ENCODE peak calls at places on chromosomes 13 and 19, in ten cellular contexts. M, Z, O, A, Q, N, I, F, K and U are unnamed samples.

GRCh38 chr19:19562665-19563347 is 24.7 kb downstream of the CILP2 start:
- DNase-seq in I (no peak), N (no peak), Q (peak), F (no peak), O (no peak), Z (no peak), K (no peak), M (no peak), A (no peak), U (no peak)

GRCh38 chr19:13613447-13613846 is 107.2 kb upstream of the CACNA1A start:
- DNase-seq in I (no peak), A (no peak), F (no peak), Z (no peak), M (no peak), Q (no peak), O (no peak), K (no peak), N (no peak), U (no peak)

GRCh38 chr19:4130635-4131438 is 6.9 kb upstream of the MAP2K2 start:
- DNase-seq in M (peak), K (no peak), A (no peak), F (no peak), N (peak), Q (no peak), Z (peak), O (peak), I (no peak), U (no peak)

GRCh38 chr19:39582891-39583625 is 19.3 kb upstream of the LGALS13 start:
- DNase-seq in F (no peak), Z (no peak), A (no peak), O (no peak), K (no peak), M (no peak), N (no peak), Q (no peak), I (no peak), U (no peak)

GRCh38 chr13:43153436-43154082 is 130.2 kb downstream of the DNAJC15 start:
- DNase-seq in M (peak), K (no peak), I (no peak), Q (no peak), F (peak), Z (peak), O (peak), N (peak), A (no peak), U (no peak)

GRCh38 chr19:35752746-35753350 is 4.0 kb downstream of the HSPB6 start:
- DNase-seq in N (no peak), I (no peak), A (peak), Q (no peak), M (no peak), K (no peak), Z (no peak), O (peak), F (no peak), U (no peak)

GRCh38 chr19:29308977-29309520 is 96.1 kb upstream of the UQCRFS1 start:
- DNase-seq in A (no peak), N (no peak), O (no peak), F (no peak), I (no peak), K (no peak), Q (peak), Z (no peak), M (no peak), U (no peak)

GRCh38 chr19:48954011-48954594 is 572 bp upstream of the BAX start:
- DNase-seq in O (no peak), F (no peak), Z (no peak), A (no peak), K (no peak), Q (no peak), I (no peak), M (no peak), N (no peak), U (no peak)

GRCh38 chr13:61358599-61358998 is 57.0 kb downstream of the PCDH20 start:
- DNase-seq in Q (no peak), I (no peak), O (no peak), A (no peak), F (no peak), M (no peak), K (no peak), N (no peak), Z (no peak), U (no peak)

GRCh38 chr19:45547965-45548609 is 36.5 kb downstream of the OPA3 start:
- DNase-seq in Q (no peak), Z (peak), F (peak), K (no peak), O (peak), M (peak), A (no peak), N (peak), I (peak), U (no peak)

GRCh38 chr19:35539850-35540249 is 5.6 kb upstream of the TMEM147 start:
- DNase-seq in F (no peak), Z (no peak), Q (no peak), O (no peak), A (no peak), K (no peak), I (no peak), M (no peak), N (no peak), U (no peak)

GRCh38 chr13:43232866-43233265 is 209.5 kb downstream of the DNAJC15 start:
- DNase-seq in O (peak), Z (peak), K (no peak), N (peak), Q (no peak), F (peak), I (no peak), M (peak), A (no peak), U (no peak)

GRCh38 chr19:40217027-40217810 is 965 bp downstream of the TTC9B start:
- DNase-seq in Z (peak), I (no peak), Q (peak), O (no peak), K (peak), A (no peak), F (no peak), M (peak), N (no peak), U (no peak)

GRCh38 chr13:25738342-25738771 is 313.5 kb downstream of the SHISA2 start:
- DNase-seq in K (peak), N (no peak), M (peak), O (peak), Q (no peak), I (no peak), Z (no peak), A (no peak), F (no peak), U (no peak)

GRCh38 chr13:24693862-24694471 is 13.8 kb downstream of the ATP12A start:
- DNase-seq in N (peak), F (no peak), K (peak), Q (peak), A (no peak), M (peak), Z (peak), O (peak), I (no peak), U (no peak)

GRCh38 chr19:38213911-38214625 is 10.0 kb downstream of the DPF1 start:
- DNase-seq in M (peak), F (peak), O (peak), I (no peak), Z (peak), K (no peak), Q (peak), N (peak), A (no peak), U (no peak)

GRCh38 chr13:92473736-92474465 is 752.7 kb upstream of the GPC6 start:
- DNase-seq in I (no peak), F (no peak), M (no peak), Q (no peak), A (no peak), Z (no peak), O (no peak), K (no peak), N (no peak), U (no peak)

GRCh38 chr19:2478324-2478755 is 2.4 kb downstream of the GADD45B start:
- DNase-seq in I (peak), A (peak), Q (peak), M (peak), Z (peak), N (peak), O (peak), F (no peak), K (peak), U (peak)

GRCh38 chr13:52136763-52137162 is 7.9 kb upstream of the NEK5 start:
- DNase-seq in Q (no peak), I (no peak), M (no peak), N (no peak), A (no peak), O (no peak), K (no peak), F (no peak), Z (no peak), U (no peak)

GRCh38 chr13:110455941-110456340 is 105.6 kb downstream of the RAB20 start:
- DNase-seq in N (peak), Q (peak), K (peak), A (peak), M (peak), Z (peak), I (no peak), O (peak), F (no peak), U (peak)

GRCh38 chr19:13208131-13208963 is 58.1 kb downstream of the IER2 start:
- DNase-seq in K (peak), O (peak), Z (no peak), N (peak), I (peak), M (no peak), Q (no peak), A (peak), F (peak), U (peak)

GRCh38 chr13:50512602-50513527 is 330.6 kb downstream of the DLEU7 start:
- DNase-seq in Z (peak), Q (no peak), N (peak), K (peak), M (no peak), I (no peak), A (peak), O (peak), F (no peak), U (no peak)

GRCh38 chr13:107994137-107994536 is 221.2 kb downstream of the LIG4 start:
- DNase-seq in M (no peak), Q (no peak), Z (no peak), N (no peak), O (no peak), F (no peak), A (no peak), K (no peak), I (no peak), U (no peak)

GRCh38 chr19:17654993-17655392 is 33.2 kb downstream of the UNC13A start:
- DNase-seq in A (no peak), N (no peak), K (no peak), M (no peak), I (no peak), Z (peak), Q (peak), O (no peak), F (no peak), U (no peak)

GRCh38 chr19:45607071-45608029 is 5.3 kb upstream of the GPR4 start:
- DNase-seq in Q (peak), M (peak), N (peak), I (peak), F (no peak), A (peak), O (peak), Z (peak), K (peak), U (peak)

GRCh38 chr19:46426035-46426505 is 2.7 kb downstream of the PNMA8C start:
- DNase-seq in F (no peak), K (no peak), N (no peak), M (no peak), A (no peak), O (no peak), I (no peak), Z (no peak), Q (no peak), U (no peak)

GRCh38 chr19:8476524-8476923 is 25.9 kb downstream of the PRAM1 start:
- DNase-seq in I (no peak), Z (no peak), M (no peak), Q (no peak), N (no peak), A (no peak), O (no peak), K (no peak), F (no peak), U (no peak)

DNA sequence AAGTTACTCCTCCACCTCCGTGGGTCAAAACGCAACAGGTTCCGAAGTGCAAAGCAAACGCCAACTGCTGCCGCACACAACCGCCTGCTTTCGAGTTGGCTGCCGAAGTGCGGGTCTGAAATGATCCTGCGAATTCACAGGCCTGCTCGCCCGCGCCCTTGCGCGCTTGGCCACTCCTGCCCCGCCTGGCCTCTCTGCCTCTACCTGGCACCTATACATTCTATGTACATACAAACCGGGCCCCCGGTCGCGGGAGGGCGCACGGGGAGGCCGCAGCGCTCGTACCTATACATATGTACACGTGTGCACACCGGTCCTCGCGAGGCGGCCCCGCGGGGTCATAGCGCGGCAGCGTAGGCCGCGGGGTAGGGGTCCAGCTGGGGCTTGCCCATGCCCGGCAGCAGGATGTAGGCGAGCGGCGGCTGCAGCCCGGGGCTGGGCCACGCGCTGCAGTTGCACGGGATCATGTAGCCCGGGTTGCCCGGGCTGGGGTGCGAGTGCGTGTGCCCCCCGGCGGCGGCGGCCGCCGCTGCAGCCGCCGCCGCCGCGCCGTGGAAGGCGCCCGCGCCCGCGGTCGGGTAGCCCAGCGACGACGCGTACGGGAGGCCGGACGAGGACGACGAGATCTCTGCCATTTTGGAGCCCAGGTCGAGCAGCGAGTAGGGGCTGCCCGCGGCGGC is 1.3 kb downstream of the SOX21 start:
- DNase-seq in M (no peak), F (no peak), I (peak), A (no peak), O (no peak), Q (peak), N (no peak), K (no peak), Z (peak), U (no peak)
- TF ChIP-seq CTCF in M (no peak), F (peak), I (no peak), A (no peak), O (no peak), Q (peak), N (peak), K (no peak), Z (peak), U (no peak)

GRCh38 chr13:28819046-28819747 is 942 bp upstream of the MTUS2 start:
- DNase-seq in Z (peak), O (peak), A (no peak), F (no peak), I (no peak), N (peak), Q (peak), K (no peak), M (peak), U (no peak)

GRCh38 chr13:28822161-28822560 is 2.0 kb downstream of the MTUS2 start:
- DNase-seq in F (no peak), N (no peak), A (no peak), M (no peak), I (no peak), K (no peak), Q (no peak), O (no peak), Z (no peak), U (no peak)

GRCh38 chr13:28820099-28821051 is at the start of gene MTUS2:
- DNase-seq in M (peak), Q (peak), K (no peak), N (no peak), F (no peak), A (no peak), I (no peak), Z (no peak), O (no peak), U (no peak)

GRCh38 chr13:28817204-28817603 is 2.9 kb upstream of the MTUS2 start:
- DNase-seq in Z (no peak), N (no peak), I (no peak), F (no peak), K (no peak), Q (peak), M (no peak), A (no peak), O (no peak), U (no peak)

GRCh38 chr13:28819748-28820098 is 416 bp upstream of the MTUS2 start:
- DNase-seq in I (no peak), Z (peak), Q (peak), O (peak), A (no peak), N (peak), F (no peak), M (no peak), K (peak), U (no peak)
- H3K4me3 ChIP-seq in I (peak), Z (no peak), Q (peak), O (no peak), A (peak), N (peak), F (no peak), M (no peak), K (peak), U (no peak)

DNA sequence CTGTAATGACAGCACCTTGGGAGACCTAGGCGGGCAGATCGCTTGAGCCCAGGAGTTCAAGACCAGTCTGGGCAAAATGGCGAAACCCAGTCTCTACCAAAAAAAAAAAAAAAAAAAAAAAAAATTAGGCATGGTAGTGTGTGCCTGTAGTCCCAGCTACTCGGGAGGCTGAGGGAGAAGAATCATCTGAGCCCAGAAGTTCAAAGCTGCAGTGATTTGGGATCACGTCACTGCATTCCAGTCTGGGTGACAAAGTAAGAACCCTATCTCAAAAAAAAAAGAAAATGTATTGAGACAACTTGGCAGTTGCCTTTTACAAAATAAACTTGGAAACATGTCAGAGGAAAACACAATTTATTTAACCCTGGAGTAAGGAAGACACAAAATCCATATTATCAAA is 26.8 kb downstream of the RBM26 start:
- DNase-seq in K (no peak), O (peak), I (no peak), M (no peak), F (no peak), Z (no peak), A (no peak), Q (no peak), N (no peak), U (no peak)
- TF ChIP-seq CTCF in K (no peak), O (no peak), I (no peak), M (no peak), F (no peak), Z (no peak), A (no peak), Q (no peak), N (no peak), U (no peak)

GRCh38 chr13:48188640-48189039 is 44.4 kb upstream of the ITM2B start:
- DNase-seq in Z (no peak), F (no peak), N (no peak), A (no peak), O (no peak), Q (peak), K (no peak), I (no peak), M (no peak), U (no peak)

GRCh38 chr13:48199404-48199991 is 33.5 kb upstream of the ITM2B start:
- DNase-seq in A (no peak), Z (no peak), Q (no peak), N (no peak), K (no peak), I (no peak), M (no peak), F (no peak), O (no peak), U (no peak)

GRCh38 chr13:48189122-48189521 is 43.9 kb upstream of the ITM2B start:
- DNase-seq in I (no peak), F (no peak), N (no peak), Z (no peak), O (no peak), A (no peak), Q (no peak), K (no peak), M (no peak), U (no peak)

GRCh38 chr13:48192536-48192935 is 40.5 kb upstream of the ITM2B start:
- DNase-seq in A (no peak), I (no peak), N (no peak), K (no peak), Q (peak), M (no peak), Z (no peak), O (no peak), F (no peak), U (no peak)

DNA sequence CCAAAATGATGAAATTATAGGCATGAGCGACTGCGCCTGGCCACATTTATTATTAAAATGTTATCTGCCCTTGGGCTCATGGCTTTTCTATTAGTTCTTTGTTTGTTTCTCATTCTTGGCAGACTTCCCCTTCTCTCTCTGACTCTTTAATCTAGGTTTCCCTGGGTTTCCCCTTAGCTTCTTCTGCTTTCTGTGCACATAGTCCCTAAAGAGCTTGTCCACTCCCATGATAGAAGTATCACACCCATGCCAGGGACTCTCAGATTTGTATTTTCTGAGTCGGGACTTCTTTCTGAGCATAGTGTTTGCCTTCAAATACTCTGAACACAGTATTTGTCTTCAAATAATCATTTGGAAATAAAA is 38.6 kb upstream of the ITM2B start:
- DNase-seq in Z (peak), F (no peak), N (no peak), O (peak), I (no peak), Q (no peak), A (no peak), M (peak), K (no peak), U (no peak)
- H3K4me3 ChIP-seq in Z (no peak), F (no peak), N (no peak), O (no peak), I (no peak), Q (no peak), A (no peak), M (no peak), K (no peak), U (no peak)

GRCh38 chr13:99610702-99611289 is 109.5 kb downstream of the TM9SF2 start:
- DNase-seq in Q (peak), F (no peak), I (no peak), N (no peak), Z (no peak), K (no peak), A (no peak), O (no peak), M (no peak), U (no peak)

GRCh38 chr13:99619207-99619606 is 117.9 kb downstream of the TM9SF2 start:
- DNase-seq in F (no peak), N (no peak), K (no peak), I (no peak), A (no peak), O (no peak), Q (no peak), Z (no peak), M (no peak), U (no peak)

GRCh38 chr13:99617474-99618255 is 116.4 kb downstream of the TM9SF2 start:
- DNase-seq in N (peak), Z (peak), F (peak), Q (peak), M (no peak), O (peak), I (no peak), A (no peak), K (no peak), U (no peak)

DNA sequence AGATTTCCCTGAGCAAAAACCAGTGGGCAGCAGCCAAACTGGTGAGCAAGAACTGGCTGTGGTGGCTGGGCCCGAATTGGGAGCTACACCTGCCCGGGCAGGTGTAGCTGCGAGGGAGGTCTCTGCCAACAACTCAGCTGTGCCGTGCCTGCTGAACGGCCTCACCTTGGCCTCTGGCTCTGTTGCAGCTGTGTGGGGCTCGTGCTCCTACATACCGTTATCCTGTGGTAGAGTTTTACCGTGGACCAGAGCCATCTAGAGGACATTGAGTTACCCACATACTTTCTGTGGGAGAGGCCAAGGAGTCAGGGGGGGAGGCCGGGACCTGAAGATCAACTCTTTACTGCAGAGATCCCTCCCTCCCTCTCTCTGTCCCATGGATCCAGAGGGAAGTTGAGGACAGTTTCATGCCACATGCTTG is 113.2 kb downstream of the TM9SF2 start:
- DNase-seq in A (no peak), N (no peak), F (no peak), Z (no peak), K (peak), M (peak), I (no peak), Q (peak), O (peak), U (peak)
- TF ChIP-seq CTCF in A (no peak), N (peak), F (peak), Z (no peak), K (no peak), M (peak), I (no peak), Q (peak), O (no peak), U (no peak)